ENCODE peak calls at places on chromosome 16, in four cellular contexts. One of them, this sample, is unnamed.
A peak's percentile ranks its signal among the peaks of the same experiment; 100 is the strongest.

GRCh38 chr16:51538707-51539604 is 387.9 kb upstream of the SALL1 start:
- DNase-seq in tibial artery: no peak
- DNase-seq in dermis microvascular lymphatic vessel endothelial cell: peak; percentile 4
- DNase-seq in dorsolateral prefrontal cortex: no peak
- DNase-seq in this sample: no peak

GRCh38 chr16:19215705-19216104 is 47.7 kb downstream of the SYT17 start:
- DNase-seq in dermis microvascular lymphatic vessel endothelial cell: no peak
- DNase-seq in tibial artery: no peak
- DNase-seq in dorsolateral prefrontal cortex: no peak
- DNase-seq in this sample: no peak

GRCh38 chr16:4767872-4768548 is 1.0 kb upstream of the ZNF500 start:
- DNase-seq in dorsolateral prefrontal cortex: no peak
- DNase-seq in dermis microvascular lymphatic vessel endothelial cell: no peak
- DNase-seq in tibial artery: peak; percentile 75
- DNase-seq in this sample: peak; percentile 15

GRCh38 chr16:50300942-50301625 is 34.7 kb downstream of the ADCY7 start:
- DNase-seq in dorsolateral prefrontal cortex: no peak
- DNase-seq in tibial artery: peak; percentile 62
- DNase-seq in dermis microvascular lymphatic vessel endothelial cell: no peak
- DNase-seq in this sample: no peak

GRCh38 chr16:51290886-51291285 is 139.8 kb upstream of the SALL1 start:
- DNase-seq in tibial artery: no peak
- DNase-seq in dorsolateral prefrontal cortex: no peak
- DNase-seq in dermis microvascular lymphatic vessel endothelial cell: no peak
- DNase-seq in this sample: no peak

GRCh38 chr16:49986351-49987124 is 38.5 kb upstream of the CNEP1R1 start:
- DNase-seq in tibial artery: no peak
- DNase-seq in dorsolateral prefrontal cortex: no peak
- DNase-seq in dermis microvascular lymphatic vessel endothelial cell: peak; percentile 15
- DNase-seq in this sample: no peak

GRCh38 chr16:70156207-70156978 is 17.2 kb upstream of the CLEC18C start:
- DNase-seq in dorsolateral prefrontal cortex: no peak
- DNase-seq in tibial artery: no peak
- DNase-seq in dermis microvascular lymphatic vessel endothelial cell: no peak
- DNase-seq in this sample: no peak

GRCh38 chr16:80931985-80932720 is 74.5 kb downstream of the CMC2 start:
- DNase-seq in dermis microvascular lymphatic vessel endothelial cell: no peak
- DNase-seq in tibial artery: peak; percentile 79
- DNase-seq in dorsolateral prefrontal cortex: peak; percentile 65
- DNase-seq in this sample: peak; percentile 38

GRCh38 chr16:67674851-67675578 is 8.4 kb downstream of the C16orf86 start:
- DNase-seq in tibial artery: no peak
- DNase-seq in dermis microvascular lymphatic vessel endothelial cell: no peak
- DNase-seq in dorsolateral prefrontal cortex: no peak
- DNase-seq in this sample: no peak

GRCh38 chr16:67902831-67903230 is 9.8 kb downstream of the PSKH1 start:
- DNase-seq in dermis microvascular lymphatic vessel endothelial cell: no peak
- DNase-seq in dorsolateral prefrontal cortex: no peak
- DNase-seq in tibial artery: no peak
- DNase-seq in this sample: no peak

GRCh38 chr16:3971261-3971660 is 90.7 kb upstream of the CREBBP start:
- DNase-seq in tibial artery: no peak
- DNase-seq in dorsolateral prefrontal cortex: no peak
- DNase-seq in dermis microvascular lymphatic vessel endothelial cell: no peak
- DNase-seq in this sample: no peak

GRCh38 chr16:69049146-69049545 is 56.3 kb upstream of the HAS3 start:
- DNase-seq in dermis microvascular lymphatic vessel endothelial cell: no peak
- DNase-seq in dorsolateral prefrontal cortex: no peak
- DNase-seq in tibial artery: no peak
- DNase-seq in this sample: no peak

GRCh38 chr16:21277927-21278706 is at the start of gene CRYM:
- DNase-seq in dorsolateral prefrontal cortex: peak; percentile 30
- DNase-seq in tibial artery: peak; percentile 76
- DNase-seq in dermis microvascular lymphatic vessel endothelial cell: no peak
- DNase-seq in this sample: peak; percentile 88

GRCh38 chr16:11757671-11758545 is 15.3 kb upstream of the TXNDC11 start:
- DNase-seq in dermis microvascular lymphatic vessel endothelial cell: no peak
- DNase-seq in dorsolateral prefrontal cortex: no peak
- DNase-seq in tibial artery: no peak
- DNase-seq in this sample: no peak